ENCODE peak calls at places on chromosomes 13 and 19, in four cellular contexts. B is endothelial cell; N is activated CD4-positive, alpha-beta T cell treated with anti-CD3 and anti-CD28 coated beads, Interleukin-2, amount 50 U/mL, for 1 hour; F is HFFc6. Y is an unnamed sample.

GRCh38 chr19:28468701-28469459 is 744.1 kb downstream of the UQCRFS1 start:
- DNase-seq in B (no peak), F (no peak), N (peak; percentile 3), Y (no peak)

GRCh38 chr19:45468159-45468651 is 409 bp downstream of the FOSB start:
- DNase-seq in B (no peak), F (no peak), N (peak; percentile 47), Y (peak; percentile 66)

GRCh38 chr19:16258440-16258903 is 60.8 kb downstream of the AP1M1 start:
- DNase-seq in N (no peak), F (no peak), B (peak; percentile 68), Y (peak; percentile 55)

GRCh38 chr13:94312511-94313191 is 166.8 kb downstream of the DCT start:
- DNase-seq in B (no peak), F (no peak), N (no peak), Y (no peak)

GRCh38 chr13:104301216-104301975 is 1235.2 kb upstream of the SLC10A2 start:
- DNase-seq in B (no peak), F (no peak), N (no peak), Y (no peak)

GRCh38 chr19:17420267-17420924 is 549 bp downstream of the MVB12A start:
- DNase-seq in B (peak; percentile 40), F (no peak), N (peak; percentile 9), Y (peak; percentile 73)

GRCh38 chr13:51136276-51136980 is 25.4 kb upstream of the C13orf42 start:
- DNase-seq in N (no peak), F (no peak), B (no peak), Y (no peak)

GRCh38 chr19:55383789-55384575 is at the start of gene TMEM238:
- DNase-seq in B (peak; percentile 54), N (peak; percentile 43), F (peak; percentile 60), Y (peak; percentile 60)

GRCh38 chr13:114222461-114222968 is 12.2 kb upstream of the CDC16 start:
- DNase-seq in N (no peak), B (no peak), F (no peak), Y (peak; percentile 38)

GRCh38 chr19:2578911-2579677 is 103.2 kb downstream of the GADD45B start:
- DNase-seq in F (peak; percentile 89), B (peak; percentile 85), N (peak; percentile 59), Y (peak; percentile 91)

GRCh38 chr19:47362321-47362720 is 13.2 kb downstream of the DHX34 start:
- DNase-seq in N (no peak), B (no peak), F (no peak), Y (no peak)

GRCh38 chr13:29704648-29705047 is 109.2 kb upstream of the SLC7A1 start:
- DNase-seq in F (peak; percentile 15), N (no peak), B (no peak), Y (no peak)

GRCh38 chr19:7004313-7004931 is 16.8 kb downstream of the MBD3L2B start:
- DNase-seq in B (peak; percentile 11), N (no peak), F (peak; percentile 26), Y (no peak)

GRCh38 chr19:13492128-13492527 is 14.2 kb downstream of the CACNA1A start:
- DNase-seq in F (peak; percentile 80), N (no peak), B (no peak), Y (no peak)

GRCh38 chr13:26721251-26721939 is 39.2 kb downstream of the GPR12 start:
- DNase-seq in B (no peak), N (peak; percentile 13), F (no peak), Y (no peak)

GRCh38 chr19:862529-863304 is 3.3 kb downstream of the CFD start:
- DNase-seq in N (peak; percentile 84), B (peak; percentile 56), F (peak; percentile 9), Y (peak; percentile 59)

GRCh38 chr19:4516199-4516938 is 1.9 kb downstream of the PLIN4 start:
- DNase-seq in F (no peak), N (no peak), B (no peak), Y (no peak)

Y was measured in ovary.